ENCODE peak calls at places on chromosomes 3 and 15, in ten cellular contexts. Y is mesendoderm; K is adipocyte; P is fibroblast of pulmonary artery; G is epithelial cell of proximal tubule; Q is neuronal stem cell; U is HCT116; Z is right atrium auricular region; F is keratinocyte; W is naive thymus-derived CD4-positive, alpha-beta T cell. L is an unnamed sample.

GRCh38 chr3:113166719-113167492 is 44.5 kb upstream of the BOC start:
- DNase-seq in Y (peak), K (peak), P (peak), G (no peak), Q (peak), U (no peak), Z (no peak), F (no peak), W (no peak), L (peak)

GRCh38 chr15:96792216-96792615 is 461.7 kb downstream of the NR2F2 start:
- DNase-seq in Y (no peak), K (no peak), P (no peak), G (no peak), Q (no peak), U (no peak), Z (no peak), F (no peak), W (no peak), L (no peak)

GRCh38 chr3:10783360-10784346 is 32.4 kb upstream of the SLC6A11 start:
- DNase-seq in Y (peak), K (peak), P (peak), G (no peak), Q (peak), U (peak), Z (peak), F (no peak), W (peak), L (peak)

GRCh38 chr15:99467338-99467720 is 98.5 kb upstream of the MEF2A start:
- DNase-seq in Y (no peak), K (no peak), P (no peak), G (no peak), Q (no peak), U (no peak), Z (no peak), F (no peak), W (no peak), L (no peak)

GRCh38 chr15:57440167-57440566 is 63.9 kb downstream of the CGNL1 start:
- DNase-seq in Y (peak), K (no peak), P (peak), G (no peak), Q (no peak), U (no peak), Z (no peak), F (no peak), W (no peak), L (no peak)

GRCh38 chr15:75945953-75946352 is 42.3 kb downstream of the FBXO22 start:
- DNase-seq in Y (no peak), K (no peak), P (peak), G (no peak), Q (no peak), U (no peak), Z (no peak), F (no peak), W (no peak), L (no peak)

GRCh38 chr3:136703429-136703828 is 48.7 kb downstream of the STAG1 start:
- DNase-seq in Y (no peak), K (no peak), P (no peak), G (no peak), Q (no peak), U (no peak), Z (no peak), F (no peak), W (no peak), L (no peak)

GRCh38 chr15:80242132-80242769 is 9.8 kb downstream of the CTXND1 start:
- DNase-seq in Y (peak), K (peak), P (peak), G (no peak), Q (no peak), U (peak), Z (no peak), F (peak), W (no peak), L (peak)

GRCh38 chr3:152902141-152902669 is 67.3 kb downstream of the P2RY1 start:
- DNase-seq in Y (no peak), K (no peak), P (peak), G (no peak), Q (no peak), U (no peak), Z (no peak), F (no peak), W (no peak), L (no peak)

GRCh38 chr15:34754674-34755418 is at the start of gene GJD2:
- DNase-seq in Y (peak), K (no peak), P (no peak), G (no peak), Q (peak), U (no peak), Z (no peak), F (no peak), W (no peak), L (no peak)

GRCh38 chr3:71602256-71602655 is 18.7 kb upstream of the FOXP1 start:
- DNase-seq in Y (no peak), K (no peak), P (no peak), G (peak), Q (no peak), U (no peak), Z (no peak), F (no peak), W (no peak), L (no peak)

GRCh38 chr3:14538451-14539088 is 1.6 kb downstream of the GRIP2 start:
- DNase-seq in Y (no peak), K (no peak), P (no peak), G (no peak), Q (no peak), U (no peak), Z (no peak), F (no peak), W (no peak), L (no peak)

GRCh38 chr15:64138542-64138941 is 13.0 kb upstream of the SNX22 start:
- DNase-seq in Y (no peak), K (no peak), P (no peak), G (no peak), Q (no peak), U (no peak), Z (no peak), F (no peak), W (no peak), L (no peak)

GRCh38 chr15:88834211-88834812 is 31.1 kb downstream of the ACAN start:
- DNase-seq in Y (peak), K (peak), P (peak), G (no peak), Q (peak), U (peak), Z (peak), F (no peak), W (peak), L (no peak)

GRCh38 chr3:110301781-110302180 is 769.8 kb upstream of the NECTIN3 start:
- DNase-seq in Y (no peak), K (no peak), P (no peak), G (no peak), Q (no peak), U (no peak), Z (no peak), F (no peak), W (no peak), L (no peak)

GRCh38 chr15:33226559-33227181 is 32.2 kb upstream of the FMN1 start:
- DNase-seq in Y (peak), K (peak), P (no peak), G (peak), Q (no peak), U (peak), Z (no peak), F (no peak), W (peak), L (peak)

GRCh38 chr3:61334783-61335182 is 83.5 kb upstream of the FHIT start:
- DNase-seq in Y (peak), K (no peak), P (no peak), G (no peak), Q (no peak), U (no peak), Z (no peak), F (no peak), W (no peak), L (no peak)
- H3K4me3 ChIP-seq in Y (no peak), K (no peak), P (no peak), G (no peak), Q (no peak), U (no peak), Z (no peak), F (no peak), W (no peak), L (no peak)

GRCh38 chr15:48667701-48668100 is 22.2 kb upstream of the FBN1 start:
- DNase-seq in Y (no peak), K (peak), P (peak), G (no peak), Q (no peak), U (no peak), Z (no peak), F (no peak), W (no peak), L (no peak)
- H3K4me3 ChIP-seq in Y (no peak), K (peak), P (no peak), G (no peak), Q (no peak), U (no peak), Z (no peak), F (no peak), W (no peak), L (no peak)

DNA sequence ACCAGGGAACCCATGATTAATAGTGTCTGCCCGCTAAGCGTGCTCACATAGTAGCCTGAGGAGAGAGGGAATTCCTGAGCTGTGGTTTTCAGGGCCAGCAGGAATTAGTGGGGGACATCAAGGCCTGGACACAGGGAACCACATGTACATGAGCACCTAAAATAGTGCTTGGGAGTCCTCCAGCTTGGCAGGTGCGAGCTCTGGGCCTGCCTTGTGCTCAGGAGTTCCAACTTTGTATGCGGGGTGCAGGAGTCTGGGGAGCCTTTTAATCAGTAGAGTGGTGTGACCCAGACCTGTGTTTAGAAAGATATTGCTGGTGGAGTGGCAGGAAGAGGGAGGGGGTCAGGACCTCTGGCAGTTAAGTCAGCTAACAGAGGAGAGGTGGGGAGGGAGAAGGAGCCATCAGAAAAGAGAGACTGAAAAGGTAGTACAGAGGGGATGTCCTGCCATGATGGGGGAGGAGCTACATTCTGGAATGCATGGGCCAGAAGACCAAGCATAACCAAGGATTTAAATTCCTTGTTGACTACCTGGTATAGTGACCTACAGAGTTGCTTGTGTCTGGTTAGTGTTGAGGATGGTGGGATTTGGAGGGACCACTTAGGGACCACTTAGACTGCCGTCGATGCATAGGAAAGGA is 1.9 kb downstream of the DAG1 start:
- DNase-seq in Y (peak), K (peak), P (no peak), G (no peak), Q (no peak), U (no peak), Z (no peak), F (no peak), W (no peak), L (no peak)
- H3K4me3 ChIP-seq in Y (no peak), K (peak), P (peak), G (peak), Q (peak), U (peak), Z (peak), F (no peak), W (no peak), L (peak)

DNA sequence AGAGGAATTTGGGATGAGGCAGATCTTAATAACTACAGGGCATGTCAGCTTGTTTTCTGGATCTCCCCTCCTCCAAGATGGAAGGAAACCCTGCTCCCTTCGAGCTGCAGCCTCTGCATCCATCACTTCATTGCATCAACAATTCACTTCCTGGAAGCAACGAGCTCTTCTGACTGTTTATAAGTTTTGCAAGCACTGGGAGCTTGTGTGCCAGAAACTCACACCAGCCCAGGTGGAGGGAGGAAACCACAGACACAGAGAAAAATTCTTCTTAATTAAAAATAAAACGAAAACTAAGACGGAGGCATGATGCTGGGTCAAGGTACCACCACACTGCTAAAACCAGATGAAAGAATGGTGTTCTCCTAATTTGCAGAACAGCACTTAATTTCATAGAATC is 10.6 kb downstream of the LRIG1 start:
- DNase-seq in Y (no peak), K (peak), P (peak), G (no peak), Q (no peak), U (no peak), Z (no peak), F (no peak), W (no peak), L (no peak)
- H3K4me3 ChIP-seq in Y (no peak), K (no peak), P (no peak), G (no peak), Q (no peak), U (no peak), Z (no peak), F (no peak), W (peak), L (no peak)

GRCh38 chr15:46296797-46297196 is 662.0 kb downstream of the SQOR start:
- DNase-seq in Y (no peak), K (no peak), P (no peak), G (no peak), Q (no peak), U (no peak), Z (no peak), F (no peak), W (no peak), L (no peak)
- H3K4me3 ChIP-seq in Y (no peak), K (no peak), P (no peak), G (no peak), Q (no peak), U (no peak), Z (no peak), F (no peak), W (no peak), L (no peak)

DNA sequence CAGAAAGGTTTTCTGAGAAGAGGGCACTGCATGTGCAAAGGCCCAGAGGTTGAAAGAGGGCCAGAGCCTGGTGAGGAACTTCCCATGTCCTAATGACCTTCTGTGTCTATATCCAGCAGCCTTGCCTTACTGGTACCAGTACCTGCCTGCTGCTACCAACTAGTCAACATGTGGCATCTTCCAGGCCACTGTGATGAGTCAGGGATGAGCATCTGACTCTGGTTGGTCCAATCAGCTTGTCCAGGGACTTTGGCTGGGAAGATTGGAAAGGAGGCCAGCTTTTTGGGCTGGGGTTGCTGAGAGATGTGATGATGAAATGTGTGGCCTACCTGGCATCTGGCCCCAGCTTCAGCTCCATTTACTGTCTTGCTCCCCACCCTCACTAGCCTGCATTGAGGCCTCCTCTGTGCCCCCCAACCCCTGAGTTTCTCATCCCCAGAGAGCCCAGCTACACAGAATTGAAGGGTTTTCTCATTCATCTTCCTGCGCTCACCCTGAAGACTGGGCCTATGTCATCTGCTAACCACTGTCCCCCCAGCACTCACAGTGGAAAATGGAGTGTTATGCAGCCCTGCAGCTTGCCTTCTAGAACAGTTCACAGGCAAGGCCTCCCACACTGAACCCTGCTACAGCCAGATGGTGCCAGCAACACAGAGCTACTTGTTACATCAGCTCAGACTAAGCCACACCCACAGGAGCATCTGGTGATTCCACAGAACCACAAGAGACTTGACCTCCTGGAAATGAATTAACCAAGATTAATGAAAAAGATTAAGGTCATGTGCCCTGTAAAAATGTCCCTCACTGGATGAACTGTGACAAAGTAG is 1.3 kb upstream of the TWF2 start:
- DNase-seq in Y (peak), K (peak), P (peak), G (no peak), Q (no peak), U (peak), Z (peak), F (peak), W (peak), L (peak)
- H3K4me3 ChIP-seq in Y (no peak), K (peak), P (peak), G (peak), Q (peak), U (peak), Z (peak), F (peak), W (peak), L (peak)

DNA sequence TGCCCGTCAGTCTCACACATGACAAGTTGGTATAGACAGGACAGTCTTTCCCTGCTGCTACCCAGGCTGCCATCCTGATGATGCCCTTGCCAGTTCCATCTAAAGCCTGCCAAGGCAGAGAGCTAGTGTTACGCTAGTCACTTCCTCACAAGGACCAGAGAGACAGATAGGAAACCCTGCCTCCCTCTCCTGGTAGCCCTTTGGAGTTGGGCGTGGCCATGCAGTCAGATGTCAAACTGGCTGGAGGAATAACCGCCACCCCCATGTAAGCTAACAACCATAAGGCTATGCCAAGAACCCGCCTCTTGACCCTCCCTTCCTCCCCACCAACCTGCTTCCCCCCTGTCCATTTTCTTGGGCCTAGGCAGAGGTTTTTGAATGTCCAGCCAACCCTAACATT is 2.8 kb downstream of the TMEM115 start:
- DNase-seq in Y (no peak), K (no peak), P (no peak), G (no peak), Q (no peak), U (no peak), Z (no peak), F (no peak), W (no peak), L (peak)
- H3K4me3 ChIP-seq in Y (no peak), K (peak), P (peak), G (peak), Q (peak), U (no peak), Z (peak), F (peak), W (peak), L (peak)